ENCODE peak calls at places on chromosomes 7 and 10, in four cellular contexts. Z is HepG2, S is K562, K is SK-N-SH. Y is an unnamed sample.

GRCh38 chr10:58017719-58018367 is 249.9 kb downstream of the IPMK start:
- DNase-seq in K (no peak), Z (no peak), S (peak), Y (no peak)

GRCh38 chr7:44783407-44783806 is 13.1 kb upstream of the PPIA start:
- DNase-seq in Z (no peak), S (no peak), K (no peak), Y (no peak)

GRCh38 chr10:103554488-103555320 is 61.2 kb downstream of the NEURL1 start:
- DNase-seq in S (peak), Z (peak), K (peak), Y (no peak)

GRCh38 chr10:71431945-71432905 is 35.5 kb downstream of the CDH23 start:
- DNase-seq in Z (no peak), S (no peak), K (peak), Y (no peak)

GRCh38 chr10:116316533-116316932 is 7.7 kb upstream of the CCDC172 start:
- DNase-seq in S (no peak), K (no peak), Z (no peak), Y (no peak)

GRCh38 chr7:471866-472639 is 47.6 kb downstream of the PDGFA start:
- DNase-seq in K (no peak), S (peak), Z (peak), Y (no peak)

GRCh38 chr10:74292871-74293427 is 141.9 kb downstream of the ADK start:
- DNase-seq in S (peak), Z (no peak), K (no peak), Y (no peak)

GRCh38 chr7:111199643-111200042 is 108.7 kb downstream of the LRRN3 start:
- DNase-seq in S (no peak), Z (no peak), K (no peak), Y (no peak)

GRCh38 chr10:80509403-80510161 is 28.1 kb upstream of the SH2D4B start:
- DNase-seq in K (no peak), Z (no peak), S (no peak), Y (no peak)

GRCh38 chr10:74177140-74177677 is 26.2 kb downstream of the ADK start:
- DNase-seq in Z (peak), K (no peak), S (peak), Y (no peak)

GRCh38 chr10:8539056-8539455 is 484.6 kb downstream of the GATA3 start:
- DNase-seq in S (no peak), K (no peak), Z (no peak), Y (no peak)

GRCh38 chr10:126058104-126058503 is 161.7 kb downstream of the FANK1 start:
- DNase-seq in S (no peak), Z (no peak), K (peak), Y (no peak)

GRCh38 chr10:60810437-60811182 is 32.3 kb downstream of the CDK1 start:
- DNase-seq in S (no peak), Z (peak), K (no peak), Y (no peak)

GRCh38 chr10:5945561-5946418 is 31.6 kb downstream of the IL15RA start:
- DNase-seq in S (no peak), Z (peak), K (no peak), Y (no peak)

GRCh38 chr10:109894516-109894915 is 28.8 kb downstream of the XPNPEP1 start:
- DNase-seq in K (no peak), S (no peak), Z (no peak), Y (no peak)

GRCh38 chr7:44320794-44321371 is 4.5 kb downstream of the CAMK2B start:
- DNase-seq in S (no peak), Z (no peak), K (peak), Y (no peak)

GRCh38 chr10:125161570-125162139 is 1.3 kb upstream of the CTBP2 start:
- DNase-seq in K (peak), Z (no peak), S (no peak), Y (no peak)

GRCh38 chr7:30790391-30790790 is 19.2 kb downstream of the MINDY4 start:
- DNase-seq in K (no peak), S (no peak), Z (no peak), Y (no peak)

GRCh38 chr10:113711142-113711541 is 31.4 kb downstream of the CASP7 start:
- DNase-seq in S (no peak), Z (no peak), K (no peak), Y (no peak)

DNA sequence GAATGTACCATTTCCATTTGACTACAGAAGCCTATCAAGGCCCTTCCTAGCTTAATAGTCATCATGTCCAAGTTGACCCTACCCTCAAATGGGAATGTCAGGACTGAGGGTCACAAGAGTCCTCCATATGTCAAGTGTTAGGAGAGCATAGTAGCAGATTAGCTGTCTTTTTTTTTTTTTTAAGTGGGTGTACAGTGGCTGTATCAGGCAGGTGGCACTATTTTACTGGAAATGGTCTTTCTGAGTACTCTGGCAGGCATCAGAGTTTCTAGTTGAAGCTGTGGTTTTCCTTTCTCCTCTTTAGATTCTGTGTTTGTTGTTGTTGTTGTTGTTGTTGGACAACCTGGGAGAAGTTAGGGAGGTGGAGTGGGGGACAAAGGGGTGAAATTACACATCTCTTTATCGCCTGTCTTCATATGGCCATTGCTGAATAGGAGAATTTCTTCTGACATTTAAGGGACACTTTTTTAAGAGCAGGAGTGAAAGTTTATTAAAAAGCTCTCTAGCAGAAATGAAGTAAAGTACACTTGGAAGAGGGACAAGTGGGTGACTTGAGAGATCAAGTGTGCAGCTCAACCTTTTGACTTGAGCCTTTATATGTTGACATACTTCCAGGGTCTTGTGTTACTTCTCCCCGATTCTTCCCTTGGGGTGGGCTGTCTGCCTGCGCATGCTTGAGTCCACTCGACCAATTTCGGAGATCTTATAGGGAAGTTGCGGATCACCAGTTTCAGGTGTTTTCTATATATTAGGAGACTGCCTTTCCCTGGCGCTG is 104.1 kb upstream of the FOXP2 start:
- DNase-seq in K (no peak), S (no peak), Z (no peak), Y (no peak)
- TF ChIP-seq ZBTB33 in K (no peak), S (no peak), Z (no peak), Y (no peak)

DNA sequence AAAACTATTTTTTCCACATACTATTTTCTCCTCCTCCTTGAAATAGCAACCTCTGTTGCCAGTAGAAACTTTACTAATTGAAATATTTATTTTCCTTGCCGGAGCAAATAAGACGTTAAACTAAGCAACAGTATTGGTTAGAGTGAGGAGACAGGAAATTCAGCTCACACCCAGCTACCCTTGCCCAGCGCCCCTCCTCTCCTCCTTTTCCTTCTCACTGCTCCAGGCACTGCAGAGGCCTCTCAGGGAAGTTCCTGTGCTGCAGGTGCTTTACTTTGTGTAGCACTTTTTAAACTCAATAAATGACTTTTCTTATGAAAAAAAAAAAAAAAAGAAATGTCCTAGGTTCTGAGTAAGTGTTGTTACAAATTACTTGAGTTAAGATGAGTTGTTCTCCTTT is 134.0 kb downstream of the SEMA3E start:
- DNase-seq in S (no peak), K (no peak), Z (no peak), Y (no peak)
- TF ChIP-seq NFIC in S (no peak), K (no peak), Z (no peak), Y (no peak)

GRCh38 chr7:101167645-101168411 is 2.5 kb upstream of the VGF start:
- DNase-seq in Z (no peak), K (peak), S (no peak), Y (no peak)
- TF ChIP-seq ZBTB33 in Z (no peak), K (no peak), S (no peak), Y (no peak)

GRCh38 chr7:108528183-108528712 is 2.3 kb upstream of the PNPLA8 start:
- DNase-seq in S (no peak), K (no peak), Z (no peak), Y (no peak)
- TF ChIP-seq NFIC in S (no peak), K (no peak), Z (no peak), Y (no peak)

GRCh38 chr10:14560274-14560673 is 214.4 kb downstream of the FAM107B start:
- DNase-seq in S (no peak), K (no peak), Z (no peak), Y (no peak)
- TF ChIP-seq ZBTB33 in S (no peak), K (no peak), Z (peak), Y (no peak)

Y was measured in GM12878.